ENCODE peak calls at places on chromosome 7, in seven cellular contexts. T, P, D, F, K, G and B are unnamed samples.
A peak's percentile ranks its signal among the peaks of the same experiment; 100 is the strongest.

GRCh38 chr7:96407427-96407826 is 85.5 kb upstream of the SLC25A13 start:
- DNase-seq in K (no peak), D (no peak), G (peak; percentile 85), F (no peak), T (no peak), P (no peak), B (no peak)

GRCh38 chr7:158005531-158005930 is 582.1 kb downstream of the PTPRN2 start:
- DNase-seq in D (no peak), K (peak; percentile 58), F (no peak), P (no peak), T (no peak), G (no peak), B (no peak)

GRCh38 chr7:117982071-117983055 is 109.1 kb upstream of the CTTNBP2 start:
- DNase-seq in K (no peak), F (no peak), D (peak; percentile 69), G (no peak), P (no peak), T (no peak), B (no peak)

GRCh38 chr7:151013356-151013727 is 11.0 kb downstream of the ATG9B start:
- DNase-seq in K (no peak), G (no peak), T (no peak), D (no peak), F (no peak), P (no peak), B (no peak)

GRCh38 chr7:96380111-96380512 is 58.2 kb upstream of the SLC25A13 start:
- DNase-seq in T (no peak), D (no peak), G (no peak), K (no peak), P (no peak), F (no peak), B (peak; percentile 16)

GRCh38 chr7:116242177-116242576 is 31.8 kb downstream of the TES start:
- DNase-seq in F (no peak), G (no peak), P (no peak), T (no peak), D (no peak), K (no peak), B (no peak)

GRCh38 chr7:117859246-117859812 is 13.9 kb downstream of the CTTNBP2 start:
- DNase-seq in D (no peak), K (no peak), T (no peak), F (no peak), G (no peak), P (no peak), B (no peak)

GRCh38 chr7:47514367-47514766 is 67.5 kb downstream of the TNS3 start:
- DNase-seq in F (no peak), K (no peak), G (no peak), D (no peak), T (no peak), P (no peak), B (no peak)

GRCh38 chr7:99685129-99685758 is 5.4 kb upstream of the CYP3A5 start:
- DNase-seq in T (no peak), K (no peak), P (no peak), F (no peak), D (no peak), G (no peak), B (no peak)

GRCh38 chr7:149209518-149210269 is 14.3 kb downstream of the ZNF282 start:
- DNase-seq in K (no peak), D (no peak), T (peak; percentile 17), G (peak; percentile 67), F (peak; percentile 57), P (peak; percentile 63), B (peak; percentile 72)

GRCh38 chr7:8423057-8423456 is 10.4 kb upstream of the NXPH1 start:
- DNase-seq in D (no peak), T (no peak), G (peak; percentile 3), P (no peak), F (no peak), K (no peak), B (no peak)

GRCh38 chr7:6032167-6032566 is 991 bp downstream of the ANKRD61 start:
- DNase-seq in P (no peak), D (no peak), T (no peak), K (no peak), G (no peak), F (no peak), B (no peak)

GRCh38 chr7:94449151-94449725 is 54.5 kb downstream of the COL1A2 start:
- DNase-seq in F (no peak), T (no peak), D (peak; percentile 70), K (no peak), G (peak; percentile 46), P (no peak), B (peak; percentile 33)

GRCh38 chr7:104960741-104961479 is 53.1 kb upstream of the KMT2E start:
- DNase-seq in F (peak; percentile 73), K (no peak), P (no peak), G (no peak), T (no peak), D (no peak), B (no peak)

GRCh38 chr7:76427635-76428034 is 2.9 kb downstream of the ZP3 start:
- DNase-seq in T (no peak), K (no peak), D (no peak), G (no peak), P (no peak), F (no peak), B (no peak)

GRCh38 chr7:108652886-108653285 is 83.2 kb downstream of the DNAJB9 start:
- DNase-seq in F (no peak), P (no peak), T (no peak), K (no peak), D (no peak), G (no peak), B (no peak)

GRCh38 chr7:121872831-121873764 is at the start of gene PTPRZ1:
- DNase-seq in K (no peak), P (no peak), T (no peak), D (peak; percentile 30), F (peak; percentile 70), G (peak; percentile 7), B (peak; percentile 95)

GRCh38 chr7:159038066-159038465 is 106.6 kb downstream of the VIPR2 start:
- DNase-seq in G (no peak), T (no peak), D (no peak), K (no peak), F (no peak), P (no peak), B (no peak)

GRCh38 chr7:149053885-149054284 is 25.6 kb upstream of the PDIA4 start:
- DNase-seq in T (no peak), P (no peak), F (no peak), G (no peak), D (no peak), K (no peak), B (no peak)

GRCh38 chr7:157016352-157017041 is 6.0 kb upstream of the MNX1 start:
- DNase-seq in D (peak; percentile 39), P (no peak), K (no peak), T (no peak), G (no peak), F (no peak), B (peak; percentile 40)

GRCh38 chr7:27156901-27157716 is 634 bp upstream of the HOXA7 start:
- DNase-seq in G (no peak), T (no peak), D (no peak), F (no peak), K (peak; percentile 70), P (no peak), B (no peak)

GRCh38 chr7:133331861-133332260 is 79.0 kb downstream of the EXOC4 start:
- DNase-seq in P (no peak), K (no peak), T (no peak), D (no peak), F (no peak), G (peak; percentile 5), B (no peak)

GRCh38 chr7:143514995-143515735 is 37.5 kb downstream of the TAS2R41 start:
- DNase-seq in G (no peak), D (no peak), K (no peak), F (peak; percentile 49), T (no peak), P (no peak), B (no peak)

GRCh38 chr7:88224596-88225275 is 4.9 kb upstream of the SRI start:
- DNase-seq in D (no peak), T (no peak), F (no peak), G (peak; percentile 71), K (no peak), P (no peak), B (no peak)

GRCh38 chr7:26410156-26410555 is 118.5 kb downstream of the SNX10 start:
- DNase-seq in D (peak; percentile 34), K (no peak), F (no peak), P (no peak), T (no peak), G (no peak), B (peak; percentile 20)

GRCh38 chr7:37225255-37226012 is 223.2 kb downstream of the ELMO1 start:
- DNase-seq in F (no peak), P (no peak), G (no peak), T (no peak), K (no peak), D (peak; percentile 60), B (no peak)

GRCh38 chr7:23593706-23594105 is 3.5 kb upstream of the CCDC126 start:
- DNase-seq in K (no peak), G (no peak), D (no peak), F (no peak), P (no peak), T (no peak), B (no peak)

GRCh38 chr7:17849504-17849903 is 90.8 kb downstream of the SNX13 start:
- DNase-seq in P (no peak), K (no peak), F (no peak), T (no peak), G (peak; percentile 60), D (no peak), B (no peak)